ENCODE peak calls at places on chromosome 4, in seven cellular contexts. One of them, this sample, is unnamed.

GRCh38 chr4:184170996-184171395 is 46.7 kb downstream of the ENPP6 start:
- DNase-seq in EL: peak
- DNase-seq in ELR: peak
- DNase-seq in posterior vena cava: no peak
- DNase-seq in mesenteric fat pad: no peak
- DNase-seq in H4: peak
- DNase-seq in HEK293T: peak
- DNase-seq in this sample: no peak

GRCh38 chr4:159946983-159947645 is 844.2 kb downstream of the RAPGEF2 start:
- DNase-seq in ELR: peak
- DNase-seq in posterior vena cava: no peak
- DNase-seq in EL: peak
- DNase-seq in mesenteric fat pad: no peak
- DNase-seq in H4: peak
- DNase-seq in HEK293T: peak
- DNase-seq in this sample: no peak

GRCh38 chr4:108813261-108813660 is 50.4 kb upstream of the ETNPPL start:
- DNase-seq in HEK293T: no peak
- DNase-seq in mesenteric fat pad: no peak
- DNase-seq in EL: no peak
- DNase-seq in H4: no peak
- DNase-seq in posterior vena cava: no peak
- DNase-seq in ELR: no peak
- DNase-seq in this sample: no peak

GRCh38 chr4:13322681-13323101 is 161.4 kb downstream of the RAB28 start:
- DNase-seq in ELR: peak
- DNase-seq in EL: peak
- DNase-seq in posterior vena cava: no peak
- DNase-seq in mesenteric fat pad: no peak
- DNase-seq in HEK293T: no peak
- DNase-seq in H4: peak
- DNase-seq in this sample: no peak

GRCh38 chr4:153639556-153640475 is 44.3 kb upstream of the TLR2 start:
- DNase-seq in EL: no peak
- DNase-seq in H4: no peak
- DNase-seq in posterior vena cava: no peak
- DNase-seq in HEK293T: no peak
- DNase-seq in ELR: no peak
- DNase-seq in mesenteric fat pad: no peak
- DNase-seq in this sample: no peak

GRCh38 chr4:164224871-164225270 is 529.1 kb upstream of the SMIM31 start:
- DNase-seq in ELR: no peak
- DNase-seq in EL: no peak
- DNase-seq in HEK293T: no peak
- DNase-seq in posterior vena cava: no peak
- DNase-seq in mesenteric fat pad: no peak
- DNase-seq in H4: no peak
- DNase-seq in this sample: no peak

GRCh38 chr4:24328300-24328699 is 256.1 kb downstream of the DHX15 start:
- DNase-seq in HEK293T: no peak
- DNase-seq in posterior vena cava: no peak
- DNase-seq in H4: no peak
- DNase-seq in mesenteric fat pad: no peak
- DNase-seq in ELR: no peak
- DNase-seq in EL: no peak
- DNase-seq in this sample: no peak

GRCh38 chr4:112145820-112146813 is 863 bp downstream of the FAM241A start:
- DNase-seq in EL: peak
- DNase-seq in ELR: peak
- DNase-seq in H4: peak
- DNase-seq in HEK293T: peak
- DNase-seq in posterior vena cava: peak
- DNase-seq in mesenteric fat pad: no peak
- DNase-seq in this sample: peak

GRCh38 chr4:36308150-36308549 is 26.7 kb downstream of the DTHD1 start:
- DNase-seq in mesenteric fat pad: no peak
- DNase-seq in posterior vena cava: no peak
- DNase-seq in ELR: no peak
- DNase-seq in H4: no peak
- DNase-seq in EL: no peak
- DNase-seq in HEK293T: no peak
- DNase-seq in this sample: no peak

GRCh38 chr4:186255122-186255521 is 10.9 kb upstream of the F11 start:
- DNase-seq in mesenteric fat pad: no peak
- DNase-seq in H4: no peak
- DNase-seq in HEK293T: no peak
- DNase-seq in EL: no peak
- DNase-seq in posterior vena cava: no peak
- DNase-seq in ELR: no peak
- DNase-seq in this sample: no peak

GRCh38 chr4:8910100-8910821 is 38.6 kb upstream of the HMX1 start:
- DNase-seq in H4: no peak
- DNase-seq in HEK293T: no peak
- DNase-seq in ELR: no peak
- DNase-seq in mesenteric fat pad: peak
- DNase-seq in posterior vena cava: peak
- DNase-seq in EL: no peak
- DNase-seq in this sample: peak

GRCh38 chr4:17142232-17142711 is 243.8 kb upstream of the LDB2 start:
- DNase-seq in mesenteric fat pad: no peak
- DNase-seq in HEK293T: no peak
- DNase-seq in EL: peak
- DNase-seq in posterior vena cava: no peak
- DNase-seq in H4: peak
- DNase-seq in ELR: peak
- DNase-seq in this sample: no peak

GRCh38 chr4:100631281-100631968 is 113.6 kb upstream of the EMCN start:
- DNase-seq in EL: no peak
- DNase-seq in HEK293T: no peak
- DNase-seq in H4: no peak
- DNase-seq in mesenteric fat pad: no peak
- DNase-seq in ELR: no peak
- DNase-seq in posterior vena cava: no peak
- DNase-seq in this sample: no peak

GRCh38 chr4:139857021-139857420 is 191.4 kb downstream of the MGST2 start:
- DNase-seq in HEK293T: peak
- DNase-seq in mesenteric fat pad: no peak
- DNase-seq in posterior vena cava: no peak
- DNase-seq in EL: no peak
- DNase-seq in H4: peak
- DNase-seq in ELR: no peak
- DNase-seq in this sample: no peak

GRCh38 chr4:4496604-4497372 is 45.1 kb downstream of the STX18 start:
- DNase-seq in H4: no peak
- DNase-seq in EL: peak
- DNase-seq in posterior vena cava: no peak
- DNase-seq in ELR: no peak
- DNase-seq in mesenteric fat pad: no peak
- DNase-seq in HEK293T: no peak
- DNase-seq in this sample: no peak

GRCh38 chr4:41366911-41367517 is 110.3 kb downstream of the UCHL1 start:
- DNase-seq in ELR: no peak
- DNase-seq in H4: no peak
- DNase-seq in EL: peak
- DNase-seq in mesenteric fat pad: no peak
- DNase-seq in posterior vena cava: no peak
- DNase-seq in HEK293T: no peak
- DNase-seq in this sample: no peak

GRCh38 chr4:165398570-165398969 is 19.8 kb downstream of the CPE start:
- DNase-seq in H4: peak
- DNase-seq in posterior vena cava: no peak
- DNase-seq in ELR: peak
- DNase-seq in EL: no peak
- DNase-seq in HEK293T: peak
- DNase-seq in mesenteric fat pad: no peak
- DNase-seq in this sample: no peak

GRCh38 chr4:46931981-46932380 is 22.9 kb upstream of the COX7B2 start:
- DNase-seq in H4: peak
- DNase-seq in HEK293T: peak
- DNase-seq in EL: peak
- DNase-seq in posterior vena cava: no peak
- DNase-seq in mesenteric fat pad: no peak
- DNase-seq in ELR: peak
- DNase-seq in this sample: no peak

GRCh38 chr4:102842367-102842766 is 15.0 kb upstream of the UBE2D3 start:
- DNase-seq in HEK293T: no peak
- DNase-seq in ELR: no peak
- DNase-seq in EL: no peak
- DNase-seq in H4: no peak
- DNase-seq in posterior vena cava: no peak
- DNase-seq in mesenteric fat pad: no peak
- DNase-seq in this sample: no peak

GRCh38 chr4:22385615-22386014 is 130.3 kb downstream of the ADGRA3 start:
- DNase-seq in mesenteric fat pad: no peak
- DNase-seq in posterior vena cava: no peak
- DNase-seq in EL: peak
- DNase-seq in ELR: peak
- DNase-seq in H4: no peak
- DNase-seq in HEK293T: no peak
- DNase-seq in this sample: no peak

GRCh38 chr4:68494688-68495087 is 47.4 kb downstream of the TMPRSS11E start:
- DNase-seq in posterior vena cava: no peak
- DNase-seq in HEK293T: no peak
- DNase-seq in mesenteric fat pad: no peak
- DNase-seq in H4: no peak
- DNase-seq in ELR: no peak
- DNase-seq in EL: no peak
- DNase-seq in this sample: no peak

GRCh38 chr4:67660418-67660817 is 40.5 kb downstream of the UBA6 start:
- DNase-seq in ELR: no peak
- DNase-seq in H4: no peak
- DNase-seq in EL: no peak
- DNase-seq in posterior vena cava: no peak
- DNase-seq in HEK293T: no peak
- DNase-seq in mesenteric fat pad: no peak
- DNase-seq in this sample: no peak

GRCh38 chr4:88360791-88361190 is 17.9 kb upstream of the HERC6 start:
- DNase-seq in HEK293T: no peak
- DNase-seq in EL: no peak
- DNase-seq in ELR: no peak
- DNase-seq in H4: no peak
- DNase-seq in posterior vena cava: no peak
- DNase-seq in mesenteric fat pad: no peak
- DNase-seq in this sample: no peak

GRCh38 chr4:186192068-186192751 is 843 bp downstream of the CYP4V2 start:
- DNase-seq in EL: peak
- DNase-seq in mesenteric fat pad: no peak
- DNase-seq in H4: peak
- DNase-seq in HEK293T: peak
- DNase-seq in posterior vena cava: no peak
- DNase-seq in ELR: peak
- DNase-seq in this sample: no peak